ENCODE peak calls at places on chromosome 21, in six cellular contexts. W is upper lobe of left lung, V is esophagus muscularis mucosa, O is tibial nerve, D is prostate gland, J is body of pancreas. R is an unnamed sample. For H3K36me3, the result is how much of the 10 kb centered on the place peaks cover.

GRCh38 chr21:41622831-41623548 is 115.0 kb upstream of the TMPRSS2 start:
- DNase-seq in W (no peak), V (no peak), O (no peak), D (no peak), J (no peak), R (no peak)

GRCh38 chr21:37828515-37828914 is 87.7 kb downstream of the KCNJ6 start:
- DNase-seq in W (peak), V (no peak), O (no peak), D (no peak), J (no peak), R (no peak)

GRCh38 chr21:41641821-41642368 is 125.0 kb downstream of the RIPK4 start:
- DNase-seq in W (no peak), V (no peak), O (peak), D (no peak), J (peak), R (no peak)

GRCh38 chr21:41596241-41596925 is 88.4 kb upstream of the TMPRSS2 start:
- DNase-seq in W (no peak), V (no peak), O (no peak), D (no peak), J (no peak), R (no peak)

GRCh38 chr21:38721983-38722382 is 83.7 kb upstream of the ETS2 start:
- DNase-seq in W (no peak), V (no peak), O (no peak), D (no peak), J (no peak), R (no peak)

GRCh38 chr21:23853796-23854379 is 1753.4 kb downstream of the MRPL39 start:
- DNase-seq in W (no peak), V (no peak), O (no peak), D (no peak), J (no peak), R (no peak)

GRCh38 chr21:15278851-15279250 is 214.1 kb upstream of the NRIP1 start:
- DNase-seq in W (no peak), V (no peak), O (no peak), D (no peak), J (no peak), R (no peak)

GRCh38 chr21:23968722-23969647 is 1638.3 kb downstream of the MRPL39 start:
- DNase-seq in W (no peak), V (no peak), O (no peak), D (no peak), J (peak), R (no peak)

GRCh38 chr21:26842976-26843911 is 2.0 kb downstream of the ADAMTS1 start:
- DNase-seq in W (peak), V (peak), O (peak), D (peak), J (peak), R (no peak)

GRCh38 chr21:25054689-25055088 is 552.6 kb downstream of the MRPL39 start:
- DNase-seq in W (no peak), V (no peak), O (no peak), D (no peak), J (no peak), R (no peak)

GRCh38 chr21:36022704-36023103 is 37.6 kb downstream of the SETD4 start:
- DNase-seq in W (no peak), V (no peak), O (no peak), D (no peak), J (no peak), R (no peak)

GRCh38 chr21:40671721-40672120 is 175.2 kb downstream of the DSCAM start:
- DNase-seq in W (no peak), V (no peak), O (no peak), D (no peak), J (no peak), R (no peak)

GRCh38 chr21:27572681-27573080 is 605.8 kb upstream of the ADAMTS5 start:
- DNase-seq in W (no peak), V (no peak), O (no peak), D (no peak), J (no peak), R (no peak)

GRCh38 chr21:42659416-42660117 is 6.1 kb downstream of the PDE9A start:
- DNase-seq in W (no peak), V (no peak), O (no peak), D (no peak), J (no peak), R (no peak)

GRCh38 chr21:25913488-25913887 is 178.7 kb downstream of the GABPA start:
- DNase-seq in W (no peak), V (no peak), O (no peak), D (no peak), J (no peak), R (no peak)

GRCh38 chr21:25925064-25925463 is 190.3 kb downstream of the GABPA start:
- DNase-seq in W (no peak), V (no peak), O (no peak), D (no peak), J (no peak), R (no peak)

GRCh38 chr21:41170442-41170841 is 2.5 kb downstream of the BACE2 start:
- DNase-seq in W (no peak), V (no peak), O (no peak), D (no peak), J (peak), R (no peak)

GRCh38 chr21:15062566-15062965 is 2.2 kb downstream of the NRIP1 start:
- DNase-seq in W (no peak), V (no peak), O (no peak), D (no peak), J (no peak), R (no peak)

GRCh38 chr21:20997308-20997632 is 939 bp upstream of the NCAM2 start:
- DNase-seq in W (peak), V (no peak), O (no peak), D (no peak), J (no peak), R (no peak)

GRCh38 chr21:39009587-39010225 is 173.5 kb downstream of the PSMG1 start:
- DNase-seq in W (no peak), V (no peak), O (no peak), D (no peak), J (no peak), R (no peak)

GRCh38 chr21:45019076-45019886 is 55.1 kb upstream of the ADARB1 start:
- DNase-seq in W (no peak), V (no peak), O (no peak), D (no peak), J (no peak), R (no peak)

GRCh38 chr21:28974531-28975227 is 18.0 kb downstream of the LTN1 start:
- DNase-seq in W (no peak), V (no peak), O (no peak), D (no peak), J (no peak), R (no peak)

GRCh38 chr21:28480091-28480869 is 512.4 kb downstream of the LTN1 start:
- DNase-seq in W (no peak), V (no peak), O (no peak), D (no peak), J (no peak), R (no peak)

GRCh38 chr21:44872568-44873355 is 728 bp downstream of the PTTG1IP start:
- DNase-seq in W (peak), V (no peak), O (no peak), D (peak), J (peak), R (no peak)

GRCh38 chr21:17795084-17796036 is 23.8 kb downstream of the C21orf91 start:
- DNase-seq in W (no peak), V (no peak), O (no peak), D (no peak), J (no peak), R (no peak)

GRCh38 chr21:17796037-17796403 is 23.1 kb downstream of the C21orf91 start:
- DNase-seq in W (no peak), V (no peak), O (no peak), D (no peak), J (no peak), R (no peak)

GRCh38 chr21:17794631-17795030 is 24.5 kb downstream of the C21orf91 start:
- DNase-seq in W (no peak), V (no peak), O (no peak), D (no peak), J (no peak), R (no peak)

GRCh38 chr21:17793271-17793670 is 25.9 kb downstream of the C21orf91 start:
- DNase-seq in W (no peak), V (no peak), O (no peak), D (no peak), J (no peak), R (no peak)

GRCh38 chr21:17793675-17794123 is 25.5 kb downstream of the C21orf91 start:
- DNase-seq in W (no peak), V (no peak), O (no peak), D (no peak), J (no peak), R (no peak)
- TF ChIP-seq POLR2A in W (no peak), V (no peak), O (no peak), D (no peak), J (no peak), R (no peak)

DNA sequence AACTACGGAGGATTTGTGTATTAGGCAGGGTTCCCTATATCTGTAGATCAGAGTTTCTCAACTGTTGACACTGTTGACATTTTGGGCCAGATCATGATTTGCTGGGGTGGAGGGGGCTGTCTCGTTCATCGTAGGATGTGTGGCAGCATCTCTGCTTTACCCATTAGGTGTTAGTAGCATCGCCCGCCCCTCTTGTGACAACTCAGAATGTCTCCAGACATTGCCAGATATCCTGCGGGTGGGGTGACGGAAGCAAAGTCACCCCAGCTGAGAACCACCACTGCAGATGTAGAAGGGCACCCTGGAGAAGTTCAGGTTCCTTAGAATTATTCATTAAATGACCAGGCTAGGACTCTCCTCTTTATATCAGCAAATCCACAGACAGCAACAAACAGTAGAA is 125.9 kb downstream of the CLIC6 start:
- DNase-seq in W (no peak), V (peak), O (no peak), D (no peak), J (no peak), R (no peak)
- H3K36me3 ChIP-seq in W (under half), V (under half), O (under half), D (under half), J (under half), R (under half)

GRCh38 chr21:46110499-46111192 is 12.7 kb downstream of the COL6A2 start:
- DNase-seq in W (peak), V (peak), O (peak), D (peak), J (peak), R (no peak)
- TF ChIP-seq CTCF in W (no peak), V (peak), O (no peak), D (no peak), J (no peak), R (no peak)

DNA sequence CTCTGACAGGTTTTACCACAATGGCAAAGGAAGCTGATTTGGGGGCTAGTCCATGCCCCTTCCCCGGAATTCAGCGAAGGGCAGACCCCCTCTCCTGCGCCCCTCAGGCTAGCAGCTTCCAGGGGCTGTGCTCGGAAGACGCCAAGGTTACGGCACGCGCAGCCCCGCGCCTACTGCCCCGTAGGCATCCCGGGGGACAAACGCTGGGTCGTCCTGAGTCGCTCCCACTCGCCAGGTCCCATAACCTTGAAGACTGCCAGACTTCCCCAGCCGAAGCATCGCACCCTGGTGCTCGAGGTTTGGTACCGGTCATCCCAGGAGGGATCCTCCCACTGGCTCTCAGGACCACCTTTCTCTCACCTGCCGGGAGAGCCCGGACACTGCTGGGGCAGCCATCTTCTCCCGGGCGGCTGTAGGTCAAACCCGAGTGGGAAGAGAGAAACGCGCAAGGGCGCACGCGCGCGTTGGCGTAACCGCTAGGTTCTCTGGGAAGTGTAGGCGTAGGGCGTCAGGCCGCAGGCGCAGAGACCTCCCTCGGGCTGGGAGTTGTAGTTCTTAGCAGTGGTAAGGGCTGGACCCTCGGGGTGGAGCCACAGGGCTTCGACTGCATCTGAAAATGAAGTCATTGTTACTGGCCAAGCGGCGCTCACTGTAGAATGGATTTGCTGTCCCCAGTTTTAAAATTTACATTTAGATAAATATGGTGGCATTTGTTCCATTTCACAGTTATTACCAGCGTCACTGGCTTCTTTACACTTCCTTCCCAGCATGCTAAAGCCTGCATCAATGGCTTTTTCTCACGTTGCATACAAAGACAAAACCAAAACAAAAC is at the start of gene ATP5PO:
- DNase-seq in W (peak), V (peak), O (peak), D (peak), J (peak), R (peak)
- TF ChIP-seq POLR2A in W (peak), V (peak), O (peak), D (peak), J (peak), R (peak)

GRCh38 chr21:43800566-43800965 is 11.2 kb downstream of the RRP1 start:
- DNase-seq in W (peak), V (no peak), O (no peak), D (no peak), J (no peak), R (no peak)
- H3K36me3 ChIP-seq in W (half or more), V (half or more), O (under half), D (under half), J (under half), R (under half)

GRCh38 chr21:34670962-34671348 is 2.2 kb downstream of the CLIC6 start:
- DNase-seq in W (no peak), V (no peak), O (no peak), D (no peak), J (no peak), R (no peak)
- TF ChIP-seq CTCF in W (no peak), V (no peak), O (no peak), D (no peak), J (no peak), R (no peak)

R was measured in esophagus squamous epithelium.